ENCODE peak calls at places on chromosomes 2 and 18, in five cellular contexts. D is endothelial cell of umbilical vein, L is H7, J is NCI-H446, O is A172. F is an unnamed sample.

GRCh38 chr2:38268001-38268400 is 109.1 kb downstream of the ATL2 start:
- DNase-seq in J (no peak), L (no peak), D (no peak), O (no peak), F (no peak)

GRCh38 chr18:55539240-55539639 is 48.8 kb downstream of the TCF4 start:
- DNase-seq in J (no peak), L (no peak), D (no peak), O (no peak), F (no peak)

GRCh38 chr2:54084600-54084999 is 30.8 kb upstream of the ACYP2 start:
- DNase-seq in D (peak), L (no peak), O (peak), J (no peak), F (no peak)

GRCh38 chr2:113974727-113975126 is 84.8 kb downstream of the ACTR3 start:
- DNase-seq in J (peak), D (no peak), L (no peak), O (no peak), F (no peak)

GRCh38 chr2:127654838-127655175 is 8.9 kb downstream of the GPR17 start:
- DNase-seq in L (no peak), J (no peak), O (no peak), D (no peak), F (no peak)

GRCh38 chr2:34012728-34013302 is 413.7 kb upstream of the FAM98A start:
- DNase-seq in L (peak), O (peak), D (peak), J (no peak), F (peak)

GRCh38 chr2:187155472-187155871 is 292.6 kb downstream of the CALCRL start:
- DNase-seq in O (no peak), L (no peak), J (no peak), D (no peak), F (no peak)

GRCh38 chr2:220891405-220891804 is 680.7 kb downstream of the EPHA4 start:
- DNase-seq in L (peak), J (no peak), D (peak), O (peak), F (peak)

GRCh38 chr2:240389302-240389805 is 46.1 kb upstream of the GPC1 start:
- DNase-seq in L (no peak), J (no peak), D (no peak), O (no peak), F (no peak)

GRCh38 chr2:236592821-236593220 is 23.2 kb downstream of the ACKR3 start:
- DNase-seq in D (no peak), O (no peak), J (no peak), L (no peak), F (no peak)

GRCh38 chr2:215540646-215541045 is 104.8 kb upstream of the FN1 start:
- DNase-seq in L (no peak), J (peak), O (peak), D (peak), F (peak)

GRCh38 chr2:38045811-38046210 is 30.1 kb downstream of the CYP1B1 start:
- DNase-seq in L (no peak), J (no peak), O (no peak), D (no peak), F (no peak)

GRCh38 chr2:147198651-147199171 is 646.1 kb upstream of the ACVR2A start:
- DNase-seq in L (no peak), O (no peak), D (no peak), J (peak), F (peak)